ENCODE peak calls at places on chromosomes 4 and X, in five cellular contexts. C, A, Q, I and G are unnamed samples.

GRCh38 chr4:160370046-160370445 is 1267.2 kb downstream of the RAPGEF2 start:
- DNase-seq in Q (no peak), C (no peak), I (no peak), A (no peak), G (no peak)

GRCh38 chr4:140308366-140309123 is 64.9 kb upstream of the SCOC start:
- DNase-seq in Q (no peak), I (peak), C (peak), A (no peak), G (no peak)

GRCh38 chrX:43756076-43756475 is 100.0 kb downstream of the MAOA start:
- DNase-seq in A (no peak), I (no peak), C (no peak), Q (no peak), G (no peak)

GRCh38 chr4:102809691-102810090 is 17.7 kb downstream of the UBE2D3 start:
- DNase-seq in C (no peak), A (no peak), I (no peak), Q (no peak), G (no peak)

GRCh38 chrX:46588263-46588662 is 14.7 kb downstream of the CHST7 start:
- DNase-seq in A (peak), Q (no peak), I (peak), C (peak), G (no peak)

GRCh38 chr4:54254116-54254914 is 25.2 kb downstream of the PDGFRA start:
- DNase-seq in C (no peak), I (peak), A (no peak), Q (no peak), G (no peak)

GRCh38 chrX:28609917-28610613 is 22.8 kb downstream of the IL1RAPL1 start:
- DNase-seq in I (no peak), A (no peak), C (no peak), Q (no peak), G (no peak)

GRCh38 chrX:30343206-30343605 is 34.0 kb upstream of the NR0B1 start:
- DNase-seq in A (peak), C (no peak), Q (no peak), I (no peak), G (no peak)

GRCh38 chr4:31045151-31045550 is 325.0 kb downstream of the PCDH7 start:
- DNase-seq in C (no peak), Q (no peak), A (no peak), I (no peak), G (no peak)

DNA sequence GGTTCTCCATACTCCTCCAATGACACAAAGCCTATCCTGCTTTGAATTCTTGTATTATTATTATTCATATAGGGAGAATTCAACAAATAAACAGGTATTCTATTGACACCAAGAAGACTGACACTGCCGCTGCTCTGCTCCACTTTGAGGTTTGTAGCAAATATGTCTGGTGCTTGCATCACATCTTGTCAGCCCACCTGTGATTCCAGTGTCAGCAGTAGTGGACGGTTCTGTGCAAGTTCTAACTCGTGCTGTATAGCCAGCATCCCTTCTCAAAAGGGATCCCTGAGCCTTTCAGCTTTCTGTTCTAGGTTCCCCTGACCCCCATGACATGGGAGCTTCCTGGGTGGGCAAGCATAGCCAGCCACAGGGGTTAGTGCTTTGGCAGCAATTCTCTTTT is 296.0 kb upstream of the FTHL17 start:
- DNase-seq in A (no peak), I (no peak), Q (no peak), C (no peak), G (no peak)
- H2BK12ac ChIP-seq in A (no peak), I (no peak), Q (no peak), C (no peak), G (no peak)

GRCh38 chrX:63566856-63567255 is 215.7 kb upstream of the SPIN4 start:
- DNase-seq in A (no peak), I (no peak), Q (no peak), C (no peak), G (no peak)

GRCh38 chrX:63560601-63561218 is 209.6 kb upstream of the SPIN4 start:
- DNase-seq in I (peak), A (peak), Q (peak), C (peak), G (peak)

GRCh38 chrX:63561425-63561824 is 210.3 kb upstream of the SPIN4 start:
- DNase-seq in Q (no peak), I (peak), C (no peak), A (no peak), G (no peak)
- H2BK12ac ChIP-seq in Q (no peak), I (no peak), C (no peak), A (no peak), G (no peak)

DNA sequence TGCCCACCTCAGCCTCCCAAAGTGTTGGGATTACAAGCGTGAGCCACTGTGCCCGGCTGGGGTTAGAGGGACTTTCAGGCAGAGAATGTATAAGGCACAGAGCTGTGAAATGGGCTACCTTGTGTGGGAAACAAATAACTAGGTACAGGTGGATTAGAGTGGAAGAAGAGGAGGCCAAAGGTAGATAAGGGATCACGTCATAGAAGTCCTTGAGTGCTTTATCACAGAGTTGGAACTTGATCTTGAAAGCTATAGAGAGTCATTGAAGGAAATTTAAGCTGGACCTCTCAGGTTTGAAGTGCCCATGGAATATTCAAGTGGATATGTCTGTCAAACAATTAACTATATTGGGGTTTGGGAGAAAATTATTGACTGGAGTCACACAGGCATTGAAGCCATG is 8.4 kb downstream of the N4BP2 start:
- DNase-seq in I (no peak), Q (no peak), C (no peak), A (no peak), G (no peak)
- H2BK12ac ChIP-seq in I (no peak), Q (no peak), C (no peak), A (no peak), G (no peak)

GRCh38 chrX:19987856-19988255 is 3.0 kb downstream of the BCLAF3 start:
- DNase-seq in A (no peak), I (no peak), C (no peak), Q (no peak), G (no peak)
- H2BK12ac ChIP-seq in A (no peak), I (no peak), C (no peak), Q (no peak), G (no peak)

GRCh38 chr4:154045086-154045485 is 256.2 kb upstream of the SFRP2 start:
- DNase-seq in Q (no peak), A (no peak), I (no peak), C (no peak), G (no peak)

GRCh38 chr4:154041595-154042086 is 252.8 kb upstream of the SFRP2 start:
- DNase-seq in I (no peak), Q (no peak), A (no peak), C (no peak), G (no peak)

GRCh38 chr4:154044118-154044517 is 255.2 kb upstream of the SFRP2 start:
- DNase-seq in I (no peak), A (no peak), C (peak), Q (no peak), G (no peak)

GRCh38 chr4:154036856-154037255 is 248.0 kb upstream of the SFRP2 start:
- DNase-seq in Q (no peak), C (no peak), I (no peak), A (no peak), G (no peak)

GRCh38 chr4:154039435-154040061 is 250.7 kb upstream of the SFRP2 start:
- DNase-seq in I (no peak), C (no peak), Q (no peak), A (no peak), G (no peak)
- H2BK12ac ChIP-seq in I (no peak), C (no peak), Q (no peak), A (no peak), G (no peak)

GRCh38 chr4:5365071-5366008 is 314.1 kb downstream of the STK32B start:
- DNase-seq in C (peak), I (peak), Q (peak), A (peak), G (peak)

GRCh38 chr4:5364406-5364805 is 313.1 kb downstream of the STK32B start:
- DNase-seq in A (no peak), Q (no peak), I (no peak), C (no peak), G (no peak)

GRCh38 chr4:5366421-5366820 is 315.1 kb downstream of the STK32B start:
- DNase-seq in I (no peak), Q (no peak), C (peak), A (no peak), G (no peak)

GRCh38 chr4:5368426-5368825 is 317.1 kb downstream of the STK32B start:
- DNase-seq in Q (no peak), A (no peak), C (no peak), I (no peak), G (no peak)

GRCh38 chr4:5366009-5366386 is 314.7 kb downstream of the STK32B start:
- DNase-seq in A (no peak), C (no peak), Q (no peak), I (no peak), G (no peak)
- H2BK12ac ChIP-seq in A (no peak), C (peak), Q (no peak), I (no peak), G (no peak)

GRCh38 chr4:154186888-154187287 is 304.7 kb downstream of the DCHS2 start:
- DNase-seq in A (no peak), I (no peak), C (no peak), Q (no peak), G (no peak)

GRCh38 chr4:154189346-154189745 is 302.3 kb downstream of the DCHS2 start:
- DNase-seq in A (no peak), C (peak), Q (no peak), I (peak), G (no peak)

GRCh38 chr4:154186035-154186434 is 305.6 kb downstream of the DCHS2 start:
- DNase-seq in Q (no peak), I (no peak), C (no peak), A (no peak), G (no peak)

DNA sequence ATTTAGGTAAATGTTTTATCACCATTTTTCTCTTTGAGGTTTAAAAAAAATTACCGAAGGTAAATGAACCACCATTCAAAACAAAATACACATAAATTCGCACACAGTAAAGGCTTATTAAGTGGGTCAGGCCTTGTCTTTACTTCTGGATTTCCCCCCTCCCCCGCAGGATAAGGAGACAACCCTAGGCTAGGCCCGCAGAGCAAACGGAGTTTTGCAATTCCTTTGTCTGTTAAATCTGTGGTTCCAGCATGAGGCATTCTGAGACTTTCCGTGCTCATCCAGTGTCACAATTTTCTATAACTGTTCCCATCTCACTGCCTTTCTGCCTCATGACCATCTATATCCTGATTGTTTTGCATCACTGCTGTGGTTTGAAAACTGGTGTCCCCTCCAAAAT is 307.4 kb downstream of the DCHS2 start:
- DNase-seq in A (peak), Q (no peak), I (peak), C (no peak), G (no peak)
- H2BK12ac ChIP-seq in A (no peak), Q (no peak), I (no peak), C (no peak), G (no peak)

GRCh38 chr4:180280076-180280475 is 1963.1 kb upstream of the TENM3 start:
- DNase-seq in C (no peak), A (no peak), I (no peak), Q (no peak), G (no peak)
- H2BK12ac ChIP-seq in C (no peak), A (no peak), I (no peak), Q (no peak), G (no peak)